ENCODE peak calls at places on chromosomes 6 and 20, in seven cellular contexts. A, J, S, V, E, M and O are unnamed samples.
A peak's percentile ranks its signal among the peaks of the same experiment; 100 is the strongest.

GRCh38 chr20:57693002-57693582 is 16.7 kb downstream of the PMEPA1 start:
- DNase-seq in A (peak; percentile 29), J (no peak), S (no peak), V (peak; percentile 25), E (no peak), M (no peak), O (no peak)

GRCh38 chr6:88520445-88520844 is 354.3 kb upstream of the CNR1 start:
- DNase-seq in A (no peak), J (no peak), S (no peak), V (no peak), E (peak; percentile 39), M (no peak), O (no peak)

GRCh38 chr20:10113746-10114145 is 79.0 kb downstream of the ANKEF1 start:
- DNase-seq in A (no peak), J (no peak), S (no peak), V (no peak), E (peak; percentile 31), M (no peak), O (no peak)

GRCh38 chr20:44784688-44785087 is 25.7 kb downstream of the RIMS4 start:
- DNase-seq in A (no peak), J (no peak), S (no peak), V (no peak), E (no peak), M (no peak), O (no peak)

GRCh38 chr20:50844430-50845100 is 49.7 kb downstream of the BCAS4 start:
- DNase-seq in A (no peak), J (no peak), S (peak; percentile 87), V (peak; percentile 57), E (no peak), M (no peak), O (peak; percentile 12)

GRCh38 chr6:125170376-125170775 is 16.8 kb downstream of the TPD52L1 start:
- DNase-seq in A (no peak), J (no peak), S (peak; percentile 59), V (no peak), E (no peak), M (no peak), O (no peak)

GRCh38 chr6:89640804-89641203 is 2.3 kb upstream of the LYRM2 start:
- DNase-seq in A (no peak), J (no peak), S (peak; percentile 78), V (no peak), E (no peak), M (no peak), O (no peak)

GRCh38 chr6:149336529-149336928 is 19.0 kb downstream of the TAB2 start:
- DNase-seq in A (no peak), J (no peak), S (no peak), V (no peak), E (no peak), M (no peak), O (peak; percentile 32)

GRCh38 chr6:167697316-167697715 is 129.4 kb upstream of the AFDN start:
- DNase-seq in A (no peak), J (no peak), S (no peak), V (no peak), E (peak; percentile 97), M (no peak), O (no peak)

GRCh38 chr6:108115598-108116058 is 41.1 kb upstream of the OSTM1 start:
- DNase-seq in A (peak; percentile 30), J (peak; percentile 25), S (peak; percentile 11), V (no peak), E (peak; percentile 47), M (no peak), O (no peak)

GRCh38 chr6:16403831-16404230 is 165.4 kb downstream of the GMPR start:
- DNase-seq in A (no peak), J (no peak), S (peak; percentile 27), V (no peak), E (no peak), M (no peak), O (no peak)

GRCh38 chr6:31068738-31069340 is 43.5 kb downstream of the C6orf15 start:
- DNase-seq in A (peak; percentile 60), J (peak; percentile 77), S (peak; percentile 83), V (peak; percentile 84), E (peak; percentile 80), M (peak; percentile 77), O (peak; percentile 68)

GRCh38 chr20:52747736-52748135 is 224.4 kb upstream of the TSHZ2 start:
- DNase-seq in A (no peak), J (no peak), S (no peak), V (no peak), E (peak; percentile 67), M (no peak), O (no peak)

GRCh38 chr20:34639755-34640222 is 37.1 kb downstream of the PIGU start:
- DNase-seq in A (no peak), J (no peak), S (no peak), V (no peak), E (peak; percentile 99), M (no peak), O (no peak)